ENCODE peak calls at places on chromosomes 4 and X, in eight cellular contexts. P is aorta, Q is GM23248, R is left ventricle myocardium inferior, H is HAP-1, Z is stomach, E is psoas muscle, X is adipocyte. I is an unnamed sample.

GRCh38 chrX:46279214-46279924 is 265.9 kb downstream of the ZNF674 start:
- DNase-seq in P (no peak), X (peak; percentile 28), H (peak; percentile 65), Z (no peak), R (no peak), E (no peak), Q (peak; percentile 18), I (no peak)

GRCh38 chr4:167100120-167100519 is 134.2 kb downstream of the SPOCK3 start:
- DNase-seq in H (no peak), X (peak; percentile 89), Q (peak; percentile 17), E (no peak), R (no peak), Z (no peak), P (no peak), I (no peak)

GRCh38 chr4:173318648-173319211 is 15.4 kb downstream of the HMGB2 start:
- DNase-seq in X (peak; percentile 79), Q (peak; percentile 85), R (no peak), H (no peak), E (no peak), Z (no peak), P (no peak), I (no peak)

GRCh38 chrX:9135901-9136510 is 102.1 kb upstream of the FAM9B start:
- DNase-seq in E (no peak), H (no peak), R (no peak), Z (no peak), Q (peak; percentile 42), P (no peak), X (no peak), I (no peak)

GRCh38 chr4:89586864-89587263 is 250.1 kb downstream of the SNCA start:
- DNase-seq in Q (peak; percentile 36), Z (no peak), E (no peak), H (no peak), P (no peak), R (no peak), X (peak; percentile 47), I (no peak)

GRCh38 chrX:129577473-129577872 is 37.4 kb downstream of the OCRL start:
- DNase-seq in R (no peak), Z (no peak), X (peak; percentile 89), E (no peak), P (peak; percentile 55), Q (peak; percentile 91), H (peak; percentile 40), I (no peak)

GRCh38 chrX:122591546-122591945 is 592.5 kb upstream of the GRIA3 start:
- DNase-seq in E (no peak), Z (no peak), H (no peak), P (no peak), R (no peak), X (no peak), Q (no peak), I (no peak)

GRCh38 chrX:72620550-72621145 is 48.0 kb upstream of the HDAC8 start:
- DNase-seq in X (peak; percentile 85), E (peak; percentile 33), H (no peak), R (peak; percentile 14), Z (peak; percentile 81), Q (peak; percentile 89), P (peak; percentile 75), I (no peak)

GRCh38 chr4:77600521-77601451 is 4.8 kb upstream of the CXCL13 start:
- DNase-seq in Z (peak; percentile 45), R (no peak), Q (peak; percentile 58), E (no peak), X (peak; percentile 71), H (peak; percentile 37), P (no peak), I (peak; percentile 50)

GRCh38 chr4:28508649-28509048 is 1648.0 kb downstream of the STIM2 start:
- DNase-seq in P (no peak), R (no peak), X (no peak), E (no peak), Z (no peak), Q (peak; percentile 7), H (no peak), I (no peak)

GRCh38 chr4:6937748-6938147 is 28.1 kb downstream of the TBC1D14 start:
- DNase-seq in P (no peak), Z (no peak), X (no peak), Q (no peak), H (no peak), E (no peak), R (no peak), I (peak; percentile 30)

DNA sequence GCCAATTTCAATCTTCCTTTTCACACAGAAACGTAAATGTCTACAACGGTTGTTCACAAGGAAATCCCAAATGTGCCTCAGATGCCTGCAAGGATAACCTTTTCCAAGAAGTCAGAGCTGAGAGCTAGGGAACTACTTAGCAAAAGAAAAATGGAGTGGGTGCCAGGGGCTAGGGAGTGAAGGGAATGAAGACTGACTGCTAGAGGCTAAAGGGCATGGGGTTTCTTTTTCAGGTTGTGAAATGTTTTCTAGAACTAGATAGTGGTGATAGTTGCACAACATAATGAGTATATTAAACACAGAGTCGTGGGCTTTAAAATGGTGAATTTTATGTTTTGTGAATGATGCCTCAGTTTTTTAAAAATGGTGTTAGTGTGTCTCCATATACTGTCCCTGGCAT is 53.4 kb downstream of the CD99L2 start:
- DNase-seq in E (no peak), R (no peak), Z (no peak), X (peak; percentile 44), Q (no peak), H (no peak), P (no peak), I (no peak)
- H3K4me1 ChIP-seq in E (peaks cover 37% of the 10 kb centered on the region), R (no peaks in the 10 kb centered on the region), Z (no peaks in the 10 kb centered on the region), X (peaks cover 38% of the 10 kb centered on the region), Q (peaks cover 7% of the 10 kb centered on the region), H (no peaks in the 10 kb centered on the region), P (no peaks in the 10 kb centered on the region), I (no peaks in the 10 kb centered on the region)

GRCh38 chr4:37008199-37008598 is 236.3 kb upstream of the NWD2 start:
- DNase-seq in Z (peak; percentile 71), X (no peak), P (no peak), E (no peak), Q (no peak), H (no peak), R (no peak), I (peak; percentile 54)

GRCh38 chr4:37000281-37000680 is 244.3 kb upstream of the NWD2 start:
- DNase-seq in P (no peak), E (no peak), H (no peak), R (no peak), X (no peak), Z (no peak), Q (no peak), I (no peak)

GRCh38 chr4:37001688-37002436 is 242.7 kb upstream of the NWD2 start:
- DNase-seq in Q (no peak), X (no peak), H (no peak), Z (no peak), E (no peak), R (no peak), P (no peak), I (no peak)

GRCh38 chr4:36997727-36998126 is 246.8 kb upstream of the NWD2 start:
- DNase-seq in Q (no peak), H (no peak), P (no peak), E (no peak), X (no peak), R (no peak), Z (no peak), I (no peak)

GRCh38 chr4:37002625-37003024 is 241.9 kb upstream of the NWD2 start:
- DNase-seq in P (no peak), E (no peak), H (no peak), Q (no peak), X (no peak), R (no peak), Z (no peak), I (no peak)
- H3K4me3 ChIP-seq in P (no peak overlapping the region), E (no peak overlapping the region), H (no peak overlapping the region), Q (no peak overlapping the region), X (no peak overlapping the region), R (no peak overlapping the region), Z (no peak overlapping the region), I (no peak overlapping the region)

GRCh38 chr4:150960079-150960478 is 55.0 kb downstream of the LRBA start:
- DNase-seq in E (no peak), R (no peak), Z (no peak), H (peak; percentile 24), X (peak; percentile 48), P (no peak), Q (peak; percentile 60), I (no peak)

GRCh38 chr4:150962245-150962644 is 52.8 kb downstream of the LRBA start:
- DNase-seq in E (no peak), Z (no peak), R (no peak), P (no peak), Q (peak; percentile 9), H (no peak), X (no peak), I (no peak)

GRCh38 chr4:150961566-150961965 is 53.5 kb downstream of the LRBA start:
- DNase-seq in Q (no peak), Z (no peak), P (no peak), R (no peak), X (no peak), E (no peak), H (no peak), I (no peak)

GRCh38 chr4:150960818-150961217 is 54.3 kb downstream of the LRBA start:
- DNase-seq in H (peak; percentile 59), R (no peak), E (no peak), Q (peak; percentile 59), P (no peak), X (peak; percentile 16), Z (peak; percentile 37), I (no peak)

DNA sequence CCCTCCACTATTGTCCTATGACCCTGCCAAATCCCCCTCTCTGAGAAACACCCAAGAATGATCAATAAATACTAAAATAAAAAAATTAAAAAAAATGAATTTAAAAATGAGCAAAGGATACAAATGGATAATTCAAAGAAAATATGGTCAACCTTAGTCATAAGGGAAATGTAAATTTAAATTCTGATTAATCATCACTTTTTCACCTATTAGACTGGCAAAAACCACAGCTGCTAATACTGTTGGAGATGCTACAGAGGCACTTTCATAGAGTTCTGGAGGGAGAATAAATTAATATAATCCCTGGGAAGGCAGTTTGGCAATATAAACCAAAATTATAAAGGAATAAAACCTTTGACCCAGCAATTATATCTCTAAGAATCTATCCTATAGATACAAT is 50.3 kb downstream of the LRBA start:
- DNase-seq in H (no peak), P (no peak), R (no peak), Z (no peak), Q (no peak), X (no peak), E (no peak), I (no peak)
- H3K4me1 ChIP-seq in H (peaks cover 4% of the 10 kb centered on the region), P (no peaks in the 10 kb centered on the region), R (peaks cover 18% of the 10 kb centered on the region), Z (no peaks in the 10 kb centered on the region), Q (no peaks in the 10 kb centered on the region), X (no peaks in the 10 kb centered on the region), E (no peaks in the 10 kb centered on the region), I (no peaks in the 10 kb centered on the region)

GRCh38 chr4:1153567-1154090 is 18.8 kb downstream of the SPON2 start:
- DNase-seq in P (no peak), X (no peak), Q (no peak), R (no peak), H (no peak), Z (no peak), E (no peak), I (no peak)

GRCh38 chr4:1155314-1155713 is 17.1 kb downstream of the SPON2 start:
- DNase-seq in Z (no peak), P (no peak), Q (no peak), H (no peak), X (no peak), E (no peak), R (no peak), I (no peak)

GRCh38 chr4:1154126-1154522 is 18.3 kb downstream of the SPON2 start:
- DNase-seq in Q (no peak), Z (no peak), X (no peak), P (no peak), R (no peak), E (no peak), H (no peak), I (no peak)

GRCh38 chr4:1156069-1156468 is 16.3 kb downstream of the SPON2 start:
- DNase-seq in H (no peak), R (no peak), P (no peak), E (no peak), X (no peak), Q (no peak), Z (no peak), I (no peak)

GRCh38 chr4:1154523-1155182 is 17.7 kb downstream of the SPON2 start:
- DNase-seq in X (no peak), R (no peak), P (peak; percentile 83), E (no peak), H (no peak), Q (peak; percentile 89), Z (peak; percentile 65), I (peak; percentile 42)
- H3K4me3 ChIP-seq in X (no peak overlapping the region), R (no peak overlapping the region), P (no peak overlapping the region), E (no peak overlapping the region), H (no peak overlapping the region), Q (peak overlapping the region; percentile 24), Z (no peak overlapping the region), I (no peak overlapping the region)